ENCODE peak calls at places on chromosomes 12 and 14, in ten cellular contexts. J is midbrain; U is stimulated activated CD4-positive, alpha-beta T cell treated with anti-CD3 and anti-CD28 coated beads, Interleukin-15, amount 100 ng/mL, for 24 hours; Q is effector memory CD8-positive, alpha-beta T cell; V is AG04450; Y is NCI-H774; E is GM10248; F is PC-9; T is frontal cortex; C is CD8-positive, alpha-beta T cell. L is an unnamed sample.

GRCh38 chr12:85260904-85261303 is 19.1 kb upstream of the ALX1 start:
- DNase-seq in C (no peak), F (no peak), V (no peak), E (no peak), Q (no peak), U (no peak), J (no peak), T (no peak), Y (no peak), L (no peak)

GRCh38 chr12:44285321-44285720 is 449.4 kb downstream of the TMEM117 start:
- DNase-seq in Y (no peak), E (no peak), C (no peak), U (no peak), Q (no peak), V (no peak), J (no peak), F (no peak), T (no peak), L (no peak)

GRCh38 chr12:6608592-6609311 is 1.6 kb upstream of the CHD4 start:
- DNase-seq in U (peak), V (no peak), E (no peak), F (no peak), Y (no peak), T (no peak), J (no peak), Q (no peak), C (no peak), L (no peak)

GRCh38 chr12:61546296-61546695 is 713.9 kb upstream of the USP15 start:
- DNase-seq in J (no peak), E (no peak), U (no peak), C (no peak), Q (no peak), V (no peak), F (peak), Y (no peak), T (no peak), L (no peak)

GRCh38 chr12:104132351-104132956 is 5.6 kb downstream of the NFYB start:
- DNase-seq in V (no peak), F (no peak), Q (no peak), C (no peak), T (no peak), Y (peak), E (no peak), U (no peak), J (no peak), L (no peak)

GRCh38 chr14:96274122-96274910 is 18.3 kb downstream of the BDKRB1 start:
- DNase-seq in Q (no peak), C (no peak), Y (no peak), F (no peak), J (peak), U (no peak), T (no peak), E (no peak), V (peak), L (peak)

GRCh38 chr14:105326891-105327694 is 12.5 kb downstream of the PACS2 start:
- DNase-seq in Y (no peak), F (no peak), U (no peak), E (no peak), Q (no peak), C (no peak), J (no peak), V (no peak), T (no peak), L (no peak)

GRCh38 chr12:105910030-105910429 is 228.7 kb downstream of the NUAK1 start:
- DNase-seq in Y (no peak), E (no peak), V (no peak), C (no peak), J (no peak), Q (no peak), F (no peak), T (no peak), U (no peak), L (peak)

GRCh38 chr14:102479777-102480176 is 29.8 kb downstream of the ANKRD9 start:
- DNase-seq in T (no peak), U (no peak), E (no peak), J (no peak), C (no peak), Q (no peak), F (no peak), V (no peak), Y (peak), L (no peak)

GRCh38 chr12:30447061-30447750 is 248.5 kb downstream of the IPO8 start:
- DNase-seq in Q (no peak), Y (no peak), V (no peak), F (no peak), C (no peak), J (no peak), U (no peak), T (no peak), E (no peak), L (no peak)

GRCh38 chr12:22978962-22979361 is 354.0 kb downstream of the ETNK1 start:
- DNase-seq in F (no peak), Q (no peak), J (no peak), T (no peak), Y (no peak), U (no peak), V (peak), C (no peak), E (no peak), L (peak)

GRCh38 chr12:988616-989015 is 2.4 kb upstream of the ERC1 start:
- DNase-seq in J (no peak), U (no peak), F (peak), E (no peak), Y (no peak), V (no peak), T (no peak), Q (no peak), C (no peak), L (no peak)

GRCh38 chr12:56169225-56169759 is 11.1 kb downstream of the MYL6 start:
- DNase-seq in U (no peak), E (no peak), J (no peak), T (no peak), Y (no peak), V (no peak), Q (no peak), C (no peak), F (no peak), L (no peak)

GRCh38 chr12:15256760-15257159 is 35.5 kb upstream of the RERG start:
- DNase-seq in C (no peak), Q (no peak), U (no peak), T (no peak), V (no peak), Y (peak), J (no peak), E (no peak), F (no peak), L (no peak)

GRCh38 chr14:68886109-68886434 is 93.0 kb downstream of the ACTN1 start:
- DNase-seq in C (no peak), T (no peak), U (no peak), Q (no peak), F (no peak), V (no peak), J (no peak), E (no peak), Y (no peak), L (no peak)

GRCh38 chr12:46209914-46210834 is 58.7 kb downstream of the SLC38A1 start:
- DNase-seq in T (no peak), J (no peak), U (peak), V (no peak), Q (peak), E (no peak), Y (peak), C (peak), F (peak), L (peak)

GRCh38 chr14:104112113-104112505 is 26.3 kb upstream of the KIF26A start:
- DNase-seq in Q (no peak), V (no peak), J (no peak), Y (no peak), F (no peak), E (no peak), C (no peak), U (peak), T (no peak), L (no peak)

GRCh38 chr12:11162494-11162893 is 8.5 kb upstream of the SMIM10L1 start:
- DNase-seq in C (no peak), T (no peak), F (no peak), Q (no peak), U (no peak), E (no peak), Y (no peak), V (no peak), J (no peak), L (no peak)

GRCh38 chr12:92403210-92404175 is 257.8 kb upstream of the BTG1 start:
- DNase-seq in V (no peak), J (no peak), U (peak), F (no peak), T (no peak), E (peak), Q (peak), Y (no peak), C (peak), L (no peak)

GRCh38 chr12:73486256-73486655 is 1051.4 kb upstream of the ATXN7L3B start:
- DNase-seq in E (no peak), F (no peak), J (no peak), C (no peak), V (no peak), U (no peak), T (no peak), Y (no peak), Q (no peak), L (no peak)

GRCh38 chr12:79926951-79927350 is 7.9 kb downstream of the PPP1R12A start:
- DNase-seq in J (no peak), C (no peak), U (no peak), Y (no peak), Q (no peak), T (no peak), E (no peak), F (no peak), V (no peak), L (no peak)